ENCODE peak calls at places on chromosomes 16 and 17, in four cellular contexts. A, B, N and H are unnamed samples.

GRCh38 chr17:77725851-77726250 is 232.7 kb upstream of the TNRC6C start:
- DNase-seq in A (no peak), B (peak), N (no peak), H (no peak)

GRCh38 chr17:35766903-35767510 is 6.3 kb downstream of the C17orf50 start:
- DNase-seq in A (peak), B (no peak), N (no peak), H (no peak)

GRCh38 chr17:59219992-59220327 is 351 bp upstream of the GDPD1 start:
- DNase-seq in A (no peak), B (no peak), N (no peak), H (no peak)

GRCh38 chr16:72796222-72796621 is 251.7 kb downstream of the ZFHX3 start:
- DNase-seq in A (no peak), B (no peak), N (no peak), H (no peak)

GRCh38 chr16:3681206-3681605 is 26.7 kb downstream of the DNASE1 start:
- DNase-seq in A (no peak), B (no peak), N (no peak), H (no peak)

GRCh38 chr17:70251704-70252103 is 82.4 kb downstream of the KCNJ2 start:
- DNase-seq in A (no peak), B (no peak), N (no peak), H (no peak)

GRCh38 chr16:86567701-86568571 is 1.3 kb downstream of the FOXC2 start:
- DNase-seq in A (no peak), B (no peak), N (no peak), H (no peak)

GRCh38 chr17:48016112-48016511 is 21.5 kb downstream of the COPZ2 start:
- DNase-seq in A (no peak), B (no peak), N (no peak), H (no peak)

GRCh38 chr17:4201231-4201630 is 58.2 kb downstream of the CYB5D2 start:
- DNase-seq in A (no peak), B (no peak), N (no peak), H (no peak)

GRCh38 chr17:27818311-27819170 is 18.2 kb upstream of the NOS2 start:
- DNase-seq in A (peak), B (no peak), N (no peak), H (no peak)

GRCh38 chr16:4346205-4346781 is 4.8 kb downstream of the PAM16 start:
- DNase-seq in A (no peak), B (no peak), N (no peak), H (no peak)

GRCh38 chr17:81392909-81393654 is 2.2 kb upstream of the BAHCC1 start:
- DNase-seq in A (peak), B (no peak), N (no peak), H (no peak)

GRCh38 chr17:48593840-48594411 is 347 bp upstream of the HOXB5 start:
- DNase-seq in A (peak), B (no peak), N (peak), H (no peak)

GRCh38 chr17:63699638-63700527 is at the start of gene LIMD2:
- DNase-seq in A (peak), B (no peak), N (no peak), H (no peak)

GRCh38 chr17:4560837-4561241 is 462 bp upstream of the GGT6 start:
- DNase-seq in A (no peak), B (no peak), N (no peak), H (no peak)

GRCh38 chr16:57640612-57641011 is 12.2 kb downstream of the ADGRG1 start:
- DNase-seq in A (peak), B (no peak), N (no peak), H (no peak)

GRCh38 chr17:37848690-37849616 is 75.3 kb upstream of the TBC1D3K start:
- DNase-seq in A (no peak), B (peak), N (peak), H (no peak)

GRCh38 chr17:62091804-62092203 is 26.7 kb upstream of the MED13 start:
- DNase-seq in A (no peak), B (no peak), N (no peak), H (no peak)

GRCh38 chr17:19938736-19939135 is 38.9 kb downstream of the AKAP10 start:
- DNase-seq in A (peak), B (no peak), N (no peak), H (no peak)

GRCh38 chr17:4241535-4241934 is 22.2 kb downstream of the ANKFY1 start:
- DNase-seq in A (no peak), B (no peak), N (no peak), H (no peak)

GRCh38 chr17:57478433-57478832 is 222.1 kb downstream of the MSI2 start:
- DNase-seq in A (no peak), B (no peak), N (no peak), H (no peak)

GRCh38 chr17:40122944-40123810 is 1.4 kb downstream of the MSL1 start:
- DNase-seq in A (peak), B (peak), N (no peak), H (no peak)

GRCh38 chr17:47621293-47622178 is 28.2 kb upstream of the KPNB1 start:
- DNase-seq in A (peak), B (peak), N (peak), H (peak)

GRCh38 chr17:59641799-59642484 is 22.2 kb downstream of the CLTC start:
- DNase-seq in A (no peak), B (no peak), N (no peak), H (no peak)

GRCh38 chr17:67711916-67712315 is 5.8 kb upstream of the NOL11 start:
- DNase-seq in A (no peak), B (no peak), N (no peak), H (no peak)

GRCh38 chr17:59825533-59826316 is 67.0 kb downstream of the TUBD1 start:
- DNase-seq in A (no peak), B (no peak), N (no peak), H (no peak)

GRCh38 chr17:80773243-80773991 is 218.2 kb upstream of the CHMP6 start:
- DNase-seq in A (no peak), B (no peak), N (no peak), H (no peak)

GRCh38 chr17:30340957-30341356 is 7.1 kb upstream of the TMIGD1 start:
- DNase-seq in A (no peak), B (no peak), N (no peak), H (no peak)

GRCh38 chr17:3916013-3916696 is at the start of gene P2RX1:
- DNase-seq in A (no peak), B (no peak), N (no peak), H (no peak)

GRCh38 chr16:87297918-87298631 is 19.1 kb downstream of the C16orf95 start:
- DNase-seq in A (peak), B (peak), N (no peak), H (no peak)

GRCh38 chr17:47883589-47884426 is 12.2 kb upstream of the SP2 start:
- DNase-seq in A (no peak), B (no peak), N (no peak), H (no peak)

GRCh38 chr16:88385831-88386815 is 3.4 kb downstream of the ZNF469 start:
- DNase-seq in A (no peak), B (no peak), N (no peak), H (no peak)

GRCh38 chr16:87375426-87376135 is 8.0 kb downstream of the FBXO31 start:
- DNase-seq in A (no peak), B (no peak), N (no peak), H (no peak)

GRCh38 chr17:8939496-8940334 is 25.8 kb downstream of the PIK3R5 start:
- DNase-seq in A (no peak), B (no peak), N (no peak), H (no peak)

GRCh38 chr17:56074366-56074765 is 78.9 kb upstream of the ANKFN1 start:
- DNase-seq in A (no peak), B (no peak), N (no peak), H (no peak)

GRCh38 chr16:89693289-89693731 is 6.8 kb downstream of the CDK10 start:
- DNase-seq in A (no peak), B (no peak), N (no peak), H (no peak)

GRCh38 chr17:80491478-80492342 is 15.3 kb upstream of the NPTX1 start:
- DNase-seq in A (no peak), B (no peak), N (no peak), H (no peak)

GRCh38 chr16:4420703-4421102 is 4.3 kb upstream of the CORO7 start:
- DNase-seq in A (no peak), B (no peak), N (no peak), H (no peak)

GRCh38 chr17:74361613-74362391 is at the start of gene BTBD17:
- DNase-seq in A (peak), B (no peak), N (no peak), H (no peak)
- TF ChIP-seq CTCF in A (peak), B (peak), N (peak), H (peak)

GRCh38 chr16:16871196-16871595 is 492.3 kb downstream of the NPIPA7 start:
- DNase-seq in A (no peak), B (no peak), N (no peak), H (no peak)
- TF ChIP-seq CTCF in A (no peak), B (no peak), N (no peak), H (no peak)

DNA sequence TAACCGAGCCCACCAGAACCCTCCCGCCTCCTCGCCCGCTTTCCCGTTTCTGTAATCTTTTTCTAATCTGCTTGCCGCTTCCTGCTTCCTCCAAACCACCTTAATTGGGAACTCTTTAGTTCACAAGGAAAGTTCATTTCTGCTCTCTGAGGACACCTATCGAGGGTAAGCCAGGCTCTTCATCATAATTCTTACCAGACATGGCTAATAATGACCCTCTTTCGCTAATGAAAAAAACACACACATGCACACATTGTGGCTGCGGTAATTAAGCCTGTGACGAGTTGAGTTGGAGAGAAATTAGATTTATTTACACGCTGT is 100.7 kb downstream of the ZNF423 start:
- DNase-seq in A (no peak), B (no peak), N (no peak), H (peak)
- TF ChIP-seq CTCF in A (no peak), B (peak), N (peak), H (peak)

DNA sequence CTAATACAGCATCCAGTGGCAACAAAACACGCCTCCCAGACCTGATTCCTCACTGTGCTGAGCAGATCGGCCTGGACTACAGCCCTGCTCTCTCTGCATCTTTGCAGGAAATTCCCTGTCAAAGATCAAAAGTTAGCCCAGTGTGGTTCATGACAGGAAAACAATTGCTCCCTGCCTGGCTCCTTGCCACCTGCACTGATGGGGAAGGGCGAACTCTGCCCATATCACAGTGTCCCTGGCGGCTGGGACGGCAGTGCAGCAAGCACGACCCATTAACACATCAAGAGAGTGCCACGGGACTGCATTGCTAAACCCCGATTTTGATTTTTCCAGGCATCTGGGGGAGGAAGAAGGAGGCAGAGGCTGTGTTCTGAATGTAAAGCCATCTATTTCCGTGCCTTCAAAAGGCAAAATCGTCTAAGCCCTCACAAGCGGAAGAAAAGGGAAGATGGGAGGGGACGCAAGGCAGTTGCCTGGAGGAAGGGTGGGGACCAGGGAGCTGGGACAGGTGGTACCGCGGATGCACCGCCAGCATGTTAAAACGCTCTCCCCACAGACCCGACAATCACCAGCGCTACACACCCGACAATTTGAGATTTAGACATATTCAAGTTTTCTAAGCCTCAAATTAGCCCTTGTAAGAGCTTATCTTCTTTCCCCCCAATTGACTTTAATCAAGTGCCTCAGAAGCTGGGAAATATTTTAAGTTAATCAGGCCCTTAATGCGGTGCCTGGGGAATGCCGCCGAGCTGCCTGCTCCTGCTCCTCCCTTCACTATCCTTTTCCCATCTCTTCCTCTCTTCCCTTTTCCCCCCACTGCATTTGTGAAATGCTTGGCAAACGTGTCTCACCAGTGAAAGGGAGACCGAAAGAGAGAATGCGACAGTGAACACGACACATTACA is 238.8 kb upstream of the CDH5 start:
- DNase-seq in A (peak), B (no peak), N (no peak), H (no peak)
- TF ChIP-seq CTCF in A (no peak), B (no peak), N (no peak), H (no peak)